ENCODE peak calls at places on chromosome 5, in five cellular contexts. U, I, V, M and G are unnamed samples.
A peak's percentile ranks its signal among the peaks of the same experiment; 100 is the strongest.

GRCh38 chr5:57566914-57567313 is 84.3 kb upstream of the ACTBL2 start:
- DNase-seq in M (no peak), V (peak; percentile 72), U (no peak), I (no peak), G (no peak)

GRCh38 chr5:115386657-115387056 is 90.2 kb upstream of the CCDC112 start:
- DNase-seq in M (no peak), I (no peak), V (no peak), U (no peak), G (no peak)

GRCh38 chr5:2755371-2755715 is 3.9 kb upstream of the IRX2 start:
- DNase-seq in M (no peak), V (no peak), I (no peak), U (no peak), G (no peak)

GRCh38 chr5:134177197-134178171 is 734 bp upstream of the SKP1 start:
- DNase-seq in V (peak; percentile 66), M (peak; percentile 41), U (peak; percentile 77), I (peak; percentile 70), G (peak; percentile 68)

GRCh38 chr5:142292249-142292648 is 32.6 kb downstream of the SPRY4 start:
- DNase-seq in M (no peak), U (no peak), I (no peak), V (no peak), G (peak; percentile 42)

GRCh38 chr5:75907651-75908050 is 175.5 kb upstream of the SV2C start:
- DNase-seq in I (no peak), M (no peak), V (no peak), U (no peak), G (no peak)

GRCh38 chr5:7576023-7576715 is 180.2 kb downstream of the ADCY2 start:
- DNase-seq in I (no peak), V (no peak), U (no peak), M (no peak), G (no peak)

GRCh38 chr5:168055141-168055680 is 236.2 kb upstream of the WWC1 start:
- DNase-seq in M (no peak), I (no peak), V (no peak), U (no peak), G (no peak)

GRCh38 chr5:53884411-53884810 is 324.0 kb downstream of the NDUFS4 start:
- DNase-seq in U (no peak), V (no peak), I (no peak), M (no peak), G (no peak)

GRCh38 chr5:1777281-1778137 is 22.1 kb downstream of the MRPL36 start:
- DNase-seq in I (no peak), U (no peak), V (no peak), M (no peak), G (no peak)

GRCh38 chr5:80437326-80437725 is 29.5 kb downstream of the ZFYVE16 start:
- DNase-seq in M (no peak), U (no peak), I (no peak), V (no peak), G (no peak)

GRCh38 chr5:91362935-91363334 is 20.2 kb downstream of the ARRDC3 start:
- DNase-seq in I (no peak), M (no peak), U (no peak), V (no peak), G (no peak)

GRCh38 chr5:181190711-181191525 is 14.1 kb downstream of the TRIM7 start:
- DNase-seq in M (no peak), V (peak; percentile 59), I (no peak), U (peak; percentile 36), G (no peak)

GRCh38 chr5:17411436-17411835 is 86.6 kb upstream of the TAF11L2 start:
- DNase-seq in M (no peak), U (no peak), I (no peak), V (peak; percentile 30), G (no peak)

GRCh38 chr5:32223972-32224608 is 50.0 kb upstream of the GOLPH3 start:
- DNase-seq in M (no peak), U (no peak), I (no peak), V (peak; percentile 86), G (peak; percentile 75)